ENCODE peak calls at places on chromosomes 4 and X, in five cellular contexts. H is K562, A is fibroblast of lung, U is GM23248, O is H1. T is an unnamed sample.

GRCh38 chr4:114688063-114688462 is 89.5 kb downstream of the UGT8 start:
- DNase-seq in H (no peak), O (no peak), U (no peak), A (no peak), T (no peak)

GRCh38 chr4:156949373-156949814 is 22.2 kb downstream of the PDGFC start:
- DNase-seq in U (peak; percentile 81), O (no peak), A (peak; percentile 96), H (no peak), T (peak; percentile 71)

GRCh38 chr4:74133786-74134499 is 24.0 kb upstream of the MTHFD2L start:
- DNase-seq in H (peak; percentile 89), A (peak; percentile 75), U (peak; percentile 95), O (peak; percentile 38), T (peak; percentile 56)

GRCh38 chr4:48858130-48858529 is 27.2 kb downstream of the OCIAD1 start:
- DNase-seq in A (peak; percentile 44), O (no peak), H (no peak), U (no peak), T (no peak)

GRCh38 chr4:154727540-154727939 is 16.3 kb upstream of the LRAT start:
- DNase-seq in O (no peak), H (no peak), U (no peak), A (no peak), T (no peak)

GRCh38 chr4:147727476-147728028 is 4.3 kb upstream of the ARHGAP10 start:
- DNase-seq in A (no peak), H (no peak), O (no peak), U (peak; percentile 44), T (no peak)

GRCh38 chr4:14783011-14783877 is 219.0 kb upstream of the CPEB2 start:
- DNase-seq in O (no peak), A (peak; percentile 63), U (peak; percentile 39), H (no peak), T (peak; percentile 7)

GRCh38 chr4:158535130-158535614 is 13.5 kb downstream of the RXFP1 start:
- DNase-seq in H (peak; percentile 23), O (no peak), A (peak; percentile 87), U (peak; percentile 89), T (no peak)

GRCh38 chr4:65921180-65921579 is 250.9 kb upstream of the EPHA5 start:
- DNase-seq in O (no peak), U (no peak), H (no peak), A (no peak), T (no peak)

GRCh38 chrX:145524931-145525330 is 277.6 kb downstream of the SPANXN1 start:
- DNase-seq in O (no peak), U (no peak), H (no peak), A (no peak), T (no peak)

GRCh38 chr4:127188847-127189246 is 443.9 kb upstream of the INTU start:
- DNase-seq in A (peak; percentile 6), O (no peak), H (no peak), U (no peak), T (no peak)

GRCh38 chrX:102077426-102077825 is 48.1 kb upstream of the TCEAL2 start:
- DNase-seq in A (no peak), H (no peak), U (no peak), O (no peak), T (no peak)

GRCh38 chr4:145898926-145899531 is 39.6 kb downstream of the ZNF827 start:
- DNase-seq in O (no peak), A (no peak), H (no peak), U (no peak), T (no peak)

GRCh38 chr4:11739992-11740391 is 311.3 kb upstream of the HS3ST1 start:
- DNase-seq in O (no peak), H (no peak), A (peak; percentile 75), U (no peak), T (no peak)

GRCh38 chr4:139454646-139455045 is 725 bp downstream of the RAB33B start:
- DNase-seq in H (no peak), U (peak; percentile 43), A (no peak), O (no peak), T (no peak)

GRCh38 chrX:119753001-119753400 is 5.4 kb upstream of the SOWAHD start:
- DNase-seq in H (no peak), U (no peak), O (no peak), A (no peak), T (no peak)

GRCh38 chrX:149830192-149830873 is 48.6 kb downstream of the MAGEA9 start:
- DNase-seq in H (no peak), O (no peak), U (peak; percentile 54), A (peak; percentile 38), T (no peak)

GRCh38 chr4:140260227-140260626 is 106.2 kb upstream of the MAML3 start:
- DNase-seq in U (peak; percentile 95), A (peak; percentile 90), O (no peak), H (no peak), T (no peak)

GRCh38 chrX:39905475-39905889 is 192.3 kb downstream of the BCOR start:
- DNase-seq in A (peak; percentile 30), U (no peak), H (peak; percentile 38), O (no peak), T (no peak)

GRCh38 chr4:186104114-186104894 is at the start of gene FAM149A:
- DNase-seq in A (peak; percentile 6), U (peak; percentile 12), H (no peak), O (no peak), T (peak; percentile 34)

GRCh38 chr4:186105721-186106335 is 1.3 kb downstream of the FAM149A start:
- DNase-seq in H (peak; percentile 2), O (no peak), A (peak; percentile 22), U (no peak), T (no peak)

GRCh38 chr4:186108391-186108790 is 3.9 kb downstream of the FAM149A start:
- DNase-seq in U (no peak), H (no peak), O (no peak), A (no peak), T (no peak)

GRCh38 chr4:186102931-186103330 is 1.6 kb upstream of the FAM149A start:
- DNase-seq in U (no peak), H (no peak), A (no peak), O (no peak), T (no peak)

DNA sequence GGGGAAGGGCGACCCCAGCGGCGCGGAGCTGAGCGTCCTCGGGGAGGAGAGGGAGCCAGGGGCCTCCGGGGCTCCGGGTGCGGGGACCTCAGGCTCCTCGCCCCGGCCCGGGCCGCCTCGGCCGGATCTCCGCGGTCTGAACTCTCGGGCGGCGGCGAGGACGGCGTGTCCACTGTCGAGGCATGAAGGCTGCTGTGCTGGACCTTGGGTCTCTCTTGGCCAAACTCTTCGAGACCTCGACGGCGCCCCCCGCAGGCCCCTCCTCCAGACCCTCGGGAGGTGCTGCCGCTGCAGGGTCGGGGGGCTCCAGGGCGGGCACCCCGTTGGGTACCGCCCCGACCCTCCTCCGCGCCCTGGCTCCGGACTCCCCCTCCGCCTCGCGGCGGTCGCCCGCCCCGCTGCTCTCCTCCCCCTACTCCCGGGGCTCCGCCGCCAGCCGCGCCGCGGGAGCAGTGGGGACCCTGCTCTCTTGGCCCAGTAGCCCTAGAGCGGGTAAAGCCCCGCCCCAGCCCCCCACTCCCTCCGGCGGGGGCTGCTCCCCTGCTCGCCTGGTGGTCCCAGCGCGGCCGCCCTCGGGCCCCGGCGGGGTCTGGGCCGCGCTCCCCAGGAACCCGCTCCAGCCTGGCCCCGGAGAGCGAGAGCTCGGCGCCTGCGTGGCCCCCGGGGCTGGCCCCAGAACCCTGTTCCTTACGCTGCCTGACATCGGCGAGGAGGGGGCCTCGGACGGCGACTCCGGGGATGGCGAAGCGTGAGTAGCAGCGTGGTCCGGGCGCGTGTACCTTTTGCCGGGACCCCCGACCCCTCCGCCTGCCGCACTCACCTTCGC is 604 bp downstream of the FAM149A start:
- DNase-seq in U (peak; percentile 20), A (no peak), H (no peak), O (no peak), T (peak; percentile 6)
- TF ChIP-seq EZH2 in U (no peak), A (no peak), H (no peak), O (peak; percentile 48), T (no peak)

DNA sequence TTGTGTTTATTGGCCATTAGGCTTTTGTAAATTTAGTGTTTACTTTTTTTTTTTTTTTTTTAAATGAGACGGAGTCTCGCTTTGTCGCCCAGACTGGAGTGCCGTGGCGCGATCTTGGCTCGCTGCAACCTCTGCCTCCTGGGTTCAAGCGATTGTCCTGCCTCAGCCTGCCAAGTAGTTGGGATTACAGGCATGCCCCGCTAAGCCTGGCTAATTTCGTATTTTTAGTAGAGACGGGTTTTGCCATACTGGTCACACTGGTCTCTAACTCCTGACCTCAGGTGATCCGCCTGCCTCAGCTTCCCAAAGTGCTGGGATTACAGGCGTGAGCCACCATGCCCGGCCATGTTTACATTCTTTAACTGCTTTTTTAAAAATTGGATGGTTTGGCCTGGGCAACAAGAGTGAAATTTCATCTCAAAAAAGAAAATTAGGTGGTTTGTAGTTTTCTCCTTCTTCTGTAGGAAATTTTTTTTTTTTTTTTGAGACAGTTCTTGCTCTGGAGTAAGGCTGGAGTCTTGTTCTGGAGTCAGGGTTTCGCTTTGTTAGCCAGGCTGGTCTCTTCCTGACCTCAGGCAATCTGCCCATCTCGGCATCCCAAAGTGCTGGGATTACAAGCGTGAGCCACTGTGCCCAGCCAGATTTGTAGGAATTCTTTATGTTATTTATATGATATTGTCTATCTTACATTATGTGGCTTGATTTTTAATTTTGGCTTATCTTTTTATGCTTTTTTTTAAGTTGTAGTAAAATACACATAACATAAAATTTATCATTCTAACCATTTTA is 15.1 kb downstream of the UBE2K start:
- DNase-seq in A (no peak), O (no peak), U (no peak), H (no peak), T (no peak)
- H3K4me1 ChIP-seq in A (peaks cover 2% of the 10 kb centered on the region), O (no peaks in the 10 kb centered on the region), U (peaks cover 23% of the 10 kb centered on the region), H (peaks cover 3% of the 10 kb centered on the region), T (no peaks in the 10 kb centered on the region)

DNA sequence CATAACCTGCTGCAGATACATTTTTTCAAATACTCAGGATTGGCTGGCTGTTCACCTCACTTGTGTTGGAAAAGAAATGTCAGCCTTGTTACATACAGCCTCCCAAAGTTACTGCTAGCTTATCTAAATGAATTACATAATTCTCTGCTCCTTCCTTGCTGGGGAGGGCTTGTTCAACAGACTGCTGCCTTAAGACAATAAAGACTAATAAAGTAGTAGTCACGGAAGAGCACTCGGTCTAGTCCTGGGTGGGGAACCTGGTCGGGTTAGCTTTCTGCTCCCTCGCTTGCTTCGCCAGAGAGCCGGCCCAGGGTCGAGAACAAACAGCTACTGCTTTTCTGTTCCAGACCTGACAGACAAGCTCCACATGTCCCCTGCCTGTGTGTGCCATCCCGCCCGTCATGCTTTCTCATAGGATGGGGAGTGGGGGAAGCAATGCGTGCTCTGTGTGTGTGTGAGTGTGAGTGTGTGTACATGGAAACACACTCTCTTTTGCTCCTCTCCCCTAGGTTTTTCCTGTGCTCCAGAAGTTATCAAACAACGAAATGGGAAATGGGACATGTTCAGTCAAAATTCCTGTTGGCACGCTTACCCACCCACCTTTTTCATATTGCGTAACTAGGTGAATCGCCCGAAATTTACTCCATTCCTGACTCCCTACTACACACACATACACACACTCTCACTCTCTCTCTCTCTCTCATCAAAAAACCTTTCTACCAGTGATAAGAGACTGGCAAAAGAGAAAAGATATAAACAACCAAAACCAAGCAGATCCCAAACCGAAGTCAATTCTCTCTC is 1.4 kb downstream of the NPY1R start:
- DNase-seq in H (no peak), A (no peak), U (no peak), O (no peak), T (no peak)
- TF ChIP-seq EZH2 in H (no peak), A (peak; percentile 66), U (no peak), O (no peak), T (no peak)

DNA sequence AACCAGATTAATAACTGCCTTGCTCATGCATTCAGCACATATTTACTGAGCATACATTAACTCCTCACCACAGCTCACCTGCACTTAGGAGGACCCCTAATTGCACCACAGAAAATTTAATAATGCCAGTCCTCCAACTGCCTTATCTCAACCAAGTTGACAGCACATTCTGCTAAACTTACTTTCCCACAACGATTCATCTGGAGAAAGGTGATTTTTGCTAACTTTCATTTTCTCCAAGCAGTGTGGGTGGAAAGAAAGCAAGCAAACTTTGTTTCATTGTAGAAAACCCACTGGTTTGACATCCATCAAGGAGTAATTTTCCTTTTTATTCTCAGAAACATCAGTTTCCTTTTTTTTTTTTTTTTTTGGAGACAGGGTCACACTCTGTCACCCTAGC is 49.1 kb downstream of the RASGEF1B start:
- DNase-seq in U (no peak), H (no peak), A (no peak), O (no peak), T (no peak)
- H3K4me1 ChIP-seq in U (no peaks in the 10 kb centered on the region), H (peaks cover 66% of the 10 kb centered on the region), A (no peaks in the 10 kb centered on the region), O (peaks cover 4% of the 10 kb centered on the region), T (no peaks in the 10 kb centered on the region)

T was measured in PC-9.